ENCODE peak calls at places on chromosomes 16 and 17, in eight cellular contexts. M is foreskin fibroblast, G is glutamatergic neuron, L is NB4, E is kidney epithelial cell, B is astrocyte, S is body of pancreas, J is HFF-Myc. R is an unnamed sample.

GRCh38 chr16:85275533-85276249 is 163.4 kb upstream of the CIBAR2 start:
- DNase-seq in L (peak), B (no peak), M (no peak), G (peak), S (peak), J (no peak), E (no peak), R (peak)

GRCh38 chr17:6666557-6666956 is 15.0 kb downstream of the C17orf100 start:
- DNase-seq in L (no peak), G (no peak), B (no peak), E (no peak), J (no peak), S (no peak), M (no peak), R (no peak)

GRCh38 chr16:89722392-89723278 is 1.3 kb downstream of the ZNF276 start:
- DNase-seq in E (no peak), J (no peak), B (peak), M (no peak), S (peak), L (peak), G (no peak), R (peak)

GRCh38 chr16:9138731-9139501 is 47.5 kb downstream of the HAPSTR1 start:
- DNase-seq in E (no peak), M (peak), J (no peak), S (peak), L (peak), B (no peak), G (peak), R (peak)

GRCh38 chr16:17301593-17302135 is 169.1 kb downstream of the XYLT1 start:
- DNase-seq in S (peak), M (no peak), E (no peak), J (no peak), L (peak), G (no peak), B (no peak), R (peak)

GRCh38 chr17:81210466-81210865 is 12.3 kb downstream of the CEP131 start:
- DNase-seq in B (no peak), M (no peak), G (no peak), S (no peak), J (no peak), E (no peak), L (no peak), R (no peak)

GRCh38 chr16:83701494-83701893 is 106.3 kb upstream of the HSBP1 start:
- DNase-seq in L (peak), G (no peak), J (peak), M (no peak), S (peak), E (no peak), B (no peak), R (no peak)

GRCh38 chr16:20904507-20905079 is 4.0 kb downstream of the LYRM1 start:
- DNase-seq in G (no peak), J (no peak), S (no peak), M (peak), E (no peak), L (peak), B (peak), R (peak)

GRCh38 chr16:75096730-75097129 is 19.9 kb downstream of the LDHD start:
- DNase-seq in G (no peak), L (no peak), J (no peak), S (peak), E (no peak), B (peak), M (no peak), R (no peak)

GRCh38 chr17:55547027-55547670 is 35.9 kb upstream of the SMIM36 start:
- DNase-seq in M (no peak), J (no peak), S (no peak), B (peak), L (no peak), E (no peak), G (no peak), R (no peak)

GRCh38 chr16:81940781-81941560 is 70.3 kb downstream of the SDR42E1 start:
- DNase-seq in G (no peak), L (peak), S (no peak), E (peak), B (peak), J (no peak), M (peak), R (peak)

GRCh38 chr17:7977039-7977438 is 25.4 kb upstream of the GUCY2D start:
- DNase-seq in B (no peak), L (no peak), S (no peak), G (no peak), M (no peak), J (no peak), E (no peak), R (no peak)

GRCh38 chr16:88287219-88287618 is 95.5 kb upstream of the ZNF469 start:
- DNase-seq in J (no peak), S (no peak), E (no peak), M (no peak), L (peak), B (no peak), G (peak), R (no peak)

GRCh38 chr16:13099822-13100221 is 198.4 kb downstream of the SHISA9 start:
- DNase-seq in L (no peak), M (no peak), G (no peak), J (no peak), B (no peak), S (no peak), E (no peak), R (no peak)

GRCh38 chr17:27295945-27296344 is 2.0 kb downstream of the WSB1 start:
- DNase-seq in G (no peak), S (no peak), B (no peak), L (no peak), M (no peak), J (no peak), E (no peak), R (no peak)

GRCh38 chr17:57930239-57930638 is 25.0 kb downstream of the CUEDC1 start:
- DNase-seq in L (no peak), B (no peak), G (no peak), M (no peak), S (no peak), E (no peak), J (no peak), R (no peak)

GRCh38 chr16:65274576-65274975 is 152.7 kb upstream of the CDH11 start:
- DNase-seq in E (no peak), M (peak), J (no peak), G (no peak), S (no peak), B (no peak), L (no peak), R (no peak)

GRCh38 chr17:40445769-40446468 is 2.7 kb downstream of the IGFBP4 start:
- DNase-seq in L (no peak), S (no peak), B (no peak), G (no peak), E (no peak), M (no peak), J (no peak), R (no peak)

GRCh38 chr16:64696872-64697271 is 425.0 kb downstream of the CDH11 start:
- DNase-seq in L (no peak), J (no peak), M (no peak), B (no peak), E (no peak), S (no peak), G (no peak), R (no peak)

GRCh38 chr16:69396187-69397061 is 10.6 kb upstream of the TERF2 start:
- DNase-seq in J (peak), M (peak), B (peak), S (peak), E (peak), G (peak), L (peak), R (peak)

GRCh38 chr17:48954300-48954755 is 9.7 kb upstream of the SNF8 start:
- DNase-seq in L (peak), M (peak), J (no peak), S (no peak), B (no peak), G (peak), E (no peak), R (peak)

GRCh38 chr16:57265850-57266530 is 18.5 kb downstream of the PLLP start:
- DNase-seq in S (peak), G (no peak), M (no peak), L (no peak), B (peak), J (no peak), E (no peak), R (no peak)

GRCh38 chr17:43200127-43200526 is 11.5 kb upstream of the TMEM106A start:
- DNase-seq in J (no peak), E (no peak), B (no peak), L (peak), M (no peak), G (peak), S (no peak), R (no peak)

GRCh38 chr17:62017912-62018311 is 47.2 kb downstream of the MED13 start:
- DNase-seq in L (no peak), B (peak), J (no peak), E (no peak), S (no peak), G (no peak), M (peak), R (no peak)

GRCh38 chr16:20166531-20167235 is 93.0 kb upstream of the GPR139 start:
- DNase-seq in G (no peak), B (no peak), L (no peak), J (no peak), E (no peak), M (no peak), S (no peak), R (no peak)

GRCh38 chr17:55426851-55427586 is 5.4 kb upstream of the MMD start:
- DNase-seq in E (no peak), B (no peak), L (no peak), J (no peak), M (peak), S (no peak), G (no peak), R (peak)

GRCh38 chr16:10971560-10971961 is 27.2 kb downstream of the CLEC16A start:
- DNase-seq in E (no peak), S (peak), J (peak), L (peak), M (peak), B (peak), G (peak), R (peak)

GRCh38 chr16:1363501-1364041 is 11.8 kb downstream of the GNPTG start:
- DNase-seq in G (peak), L (peak), B (no peak), E (no peak), M (peak), S (peak), J (no peak), R (peak)

GRCh38 chr16:1327619-1327947 is 5.9 kb upstream of the BAIAP3 start:
- DNase-seq in L (no peak), G (no peak), M (no peak), J (no peak), E (no peak), S (no peak), B (no peak), R (no peak)

GRCh38 chr17:61018938-61019337 is 341.3 kb downstream of the BCAS3 start:
- DNase-seq in M (no peak), S (no peak), L (no peak), G (peak), B (no peak), J (no peak), E (no peak), R (no peak)

GRCh38 chr17:56320443-56320842 is 167.2 kb downstream of the ANKFN1 start:
- DNase-seq in M (no peak), B (no peak), E (no peak), J (no peak), G (no peak), L (no peak), S (no peak), R (no peak)

GRCh38 chr17:7651097-7651958 is 602 bp downstream of the ATP1B2 start:
- DNase-seq in M (no peak), G (peak), L (no peak), E (no peak), J (no peak), S (peak), B (no peak), R (no peak)

GRCh38 chr17:17398188-17398927 is 78.4 kb upstream of the MED9 start:
- DNase-seq in E (no peak), L (no peak), B (peak), G (no peak), M (peak), J (no peak), S (peak), R (no peak)

GRCh38 chr16:67155305-67156145 is 4.2 kb downstream of the TRADD start:
- DNase-seq in S (peak), E (no peak), B (no peak), L (peak), J (no peak), M (peak), G (peak), R (peak)

GRCh38 chr16:84058664-84059063 is 16.1 kb upstream of the SLC38A8 start:
- DNase-seq in M (no peak), G (no peak), L (no peak), B (no peak), S (no peak), J (no peak), E (no peak), R (no peak)

GRCh38 chr16:49057391-49057790 is 224.2 kb downstream of the CBLN1 start:
- DNase-seq in J (no peak), G (no peak), S (no peak), B (no peak), E (no peak), M (no peak), L (no peak), R (no peak)

DNA sequence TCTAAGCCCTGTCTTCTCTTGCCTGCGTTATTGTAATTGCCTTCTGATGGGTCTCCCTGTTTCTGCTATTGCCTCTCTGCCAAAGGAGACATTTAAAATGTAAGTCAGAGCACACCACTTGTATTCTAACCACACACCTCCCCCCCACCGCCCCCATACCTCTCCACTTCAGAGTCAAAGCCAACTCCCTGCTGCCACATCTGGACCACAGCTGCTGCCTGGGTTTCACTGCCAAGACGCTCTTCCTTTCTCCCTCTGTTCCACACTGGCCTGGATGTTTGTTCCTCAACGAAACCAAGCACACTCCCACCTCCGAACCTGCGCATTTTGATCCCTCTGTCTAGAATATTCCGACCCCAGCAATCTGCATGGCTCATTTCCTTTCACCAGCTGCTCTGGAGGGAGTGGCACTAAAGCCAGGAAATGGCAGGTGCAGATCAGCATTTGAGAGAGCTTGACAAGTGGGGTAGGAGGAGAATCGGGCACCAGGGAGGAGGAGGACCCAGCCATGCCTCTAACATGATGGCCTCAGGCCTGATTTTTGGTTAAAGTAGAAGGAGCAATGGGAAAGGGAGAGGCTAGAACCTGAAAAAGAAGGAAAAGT is 92.4 kb upstream of the HS3ST2 start:
- DNase-seq in E (no peak), M (peak), S (no peak), L (no peak), J (peak), B (no peak), G (no peak), R (no peak)
- TF ChIP-seq CTCF in E (no peak), M (no peak), S (no peak), L (no peak), J (no peak), B (no peak), G (no peak), R (no peak)

GRCh38 chr17:41585301-41585700 is 1.4 kb downstream of the KRT14 start:
- DNase-seq in J (no peak), B (no peak), M (no peak), L (no peak), G (no peak), S (no peak), E (no peak), R (no peak)

GRCh38 chr17:41580651-41581365 is 5.9 kb downstream of the KRT14 start:
- DNase-seq in E (no peak), G (no peak), L (no peak), B (no peak), J (no peak), S (no peak), M (no peak), R (no peak)

GRCh38 chr17:41581366-41582060 is 5.2 kb downstream of the KRT14 start:
- DNase-seq in J (no peak), S (no peak), E (no peak), L (no peak), M (no peak), G (no peak), B (no peak), R (no peak)

GRCh38 chr17:41580244-41580575 is 6.5 kb downstream of the KRT14 start:
- DNase-seq in G (no peak), M (no peak), B (no peak), L (no peak), J (no peak), S (no peak), E (no peak), R (no peak)

DNA sequence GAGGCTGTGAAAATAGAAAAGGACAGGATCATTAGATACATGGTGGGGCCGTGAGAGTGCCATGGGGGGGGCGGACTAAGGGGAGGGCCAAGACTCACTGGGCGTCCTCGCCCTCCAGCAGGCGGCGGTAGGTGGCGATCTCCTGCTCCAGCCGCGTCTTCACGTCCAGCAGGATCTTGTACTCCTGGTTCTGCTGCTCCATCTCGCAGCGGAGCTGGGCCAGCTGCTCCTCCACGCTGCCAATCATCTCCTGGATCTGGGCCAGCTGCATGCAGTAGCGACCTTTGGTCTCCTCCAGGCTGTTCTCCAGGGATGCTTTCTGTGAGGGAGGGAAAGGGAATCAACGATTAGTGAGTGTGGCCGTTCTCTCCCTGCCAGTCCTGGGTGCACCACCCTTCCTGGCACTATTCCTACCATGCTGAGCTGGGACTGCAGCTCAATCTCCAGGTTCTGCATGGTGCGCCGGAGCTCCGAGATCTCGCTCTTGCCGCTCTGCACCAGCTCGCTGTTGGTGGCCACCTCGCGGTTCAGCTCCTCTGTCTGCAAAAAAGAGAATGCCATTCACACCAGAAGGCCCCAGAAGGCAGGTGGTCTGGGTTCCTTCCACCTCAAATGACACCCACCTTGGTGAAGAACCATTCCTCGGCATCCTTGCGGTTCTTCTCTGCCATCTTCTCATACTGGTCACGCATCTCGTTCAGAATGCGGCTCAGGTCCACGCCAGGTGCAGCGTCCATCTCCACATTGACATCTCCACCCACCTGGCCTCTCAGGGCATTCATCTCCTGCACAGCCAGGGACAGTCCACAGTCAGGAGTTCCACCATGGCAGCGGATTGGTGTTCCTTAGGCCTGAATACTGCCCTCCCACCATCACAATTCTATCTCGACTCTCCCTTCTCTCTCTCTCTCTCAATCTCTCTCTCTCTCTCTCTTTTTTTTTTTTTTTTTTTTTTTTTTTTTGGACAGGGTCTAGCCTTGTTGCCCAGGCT is 3.3 kb downstream of the KRT14 start:
- DNase-seq in S (peak), L (no peak), J (no peak), M (no peak), G (no peak), B (no peak), E (no peak), R (no peak)
- TF ChIP-seq CTCF in S (no peak), L (no peak), J (no peak), M (no peak), G (no peak), B (no peak), E (no peak), R (no peak)

GRCh38 chr16:86512860-86513470 is 2.6 kb downstream of the FOXF1 start:
- DNase-seq in J (no peak), E (no peak), G (no peak), S (no peak), B (no peak), M (no peak), L (no peak), R (no peak)
- TF ChIP-seq CTCF in J (no peak), E (no peak), G (no peak), S (no peak), B (no peak), M (no peak), L (no peak), R (no peak)

GRCh38 chr16:15949210-15950166 is at the start of gene ABCC1:
- DNase-seq in B (no peak), G (peak), S (peak), M (peak), L (peak), J (no peak), E (no peak), R (peak)
- TF ChIP-seq CTCF in B (no peak), G (no peak), S (no peak), M (no peak), L (no peak), J (peak), E (peak), R (no peak)

DNA sequence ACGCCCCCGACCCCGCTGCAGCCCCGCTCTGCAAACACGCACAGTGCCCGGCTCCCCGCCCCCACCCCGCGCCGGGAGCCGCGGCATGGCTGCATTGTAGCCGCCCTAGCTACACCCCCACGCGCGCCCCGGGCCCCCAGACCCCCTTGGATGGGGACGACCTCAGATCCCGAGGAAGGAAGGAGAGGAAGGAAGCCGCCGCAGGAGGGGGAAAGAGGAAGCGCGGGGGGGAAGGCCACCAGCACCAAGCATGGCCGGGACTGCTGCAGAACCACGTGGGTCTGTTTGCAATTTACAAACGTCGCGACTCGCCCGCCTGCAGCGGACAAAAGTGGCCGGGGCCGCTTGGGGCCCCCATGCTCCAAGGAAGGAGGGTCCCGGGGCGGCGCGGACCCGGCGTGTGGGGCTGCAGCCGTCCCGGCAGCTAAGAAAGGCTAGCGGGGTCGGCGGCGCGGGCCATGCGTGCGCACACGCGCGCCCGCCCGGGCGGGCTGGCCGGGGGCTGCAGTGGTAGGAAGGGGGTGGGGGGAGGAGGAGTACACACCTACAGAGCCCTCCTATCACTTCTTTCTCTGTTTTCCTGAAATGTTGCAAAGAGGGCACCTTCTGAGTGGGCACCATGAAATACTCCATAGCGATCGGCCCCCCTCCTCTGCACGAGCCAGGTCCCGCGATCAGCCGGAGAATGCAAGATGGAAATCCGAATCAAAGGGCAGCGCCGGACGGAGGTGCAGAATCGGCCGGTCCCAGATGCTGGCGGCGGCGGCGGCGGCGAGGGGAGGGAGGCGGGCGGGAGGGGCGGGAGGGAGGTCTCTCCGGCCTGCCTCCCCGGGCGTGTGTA is 489 bp downstream of the TFAP4 start:
- DNase-seq in J (no peak), L (peak), G (peak), S (peak), M (no peak), E (no peak), B (no peak), R (peak)
- TF ChIP-seq CTCF in J (no peak), L (no peak), G (no peak), S (no peak), M (no peak), E (no peak), B (no peak), R (no peak)

R was measured in GM13976.